ENCODE peak calls at places on chromosome 12, in eight cellular contexts. One of them, this sample, is unnamed.

GRCh38 chr12:120640840-120641833 is 711 bp downstream of the CABP1 start:
- DNase-seq in AG08396: peak
- DNase-seq in D341Med: peak
- DNase-seq in EH: peak
- DNase-seq in T-helper 9 cell: peak
- DNase-seq in psoas muscle: peak
- DNase-seq in activated T-helper 9 cell treated with anti-CD3 and anti-CD28 coated beads, Interleukin-2, amount 50 U/mL, for 16 hours: peak
- DNase-seq in stimulated activated CD4-positive, alpha-beta T cell treated with anti-CD3 and anti-CD28 coated beads, Interleukin-1b, Interleukin-23, amount 100 ng/mL, for 1 hour: no peak
- DNase-seq in this sample: peak

GRCh38 chr12:110100315-110100970 is 23.7 kb upstream of the IFT81 start:
- DNase-seq in AG08396: peak
- DNase-seq in D341Med: peak
- DNase-seq in EH: peak
- DNase-seq in T-helper 9 cell: peak
- DNase-seq in psoas muscle: peak
- DNase-seq in activated T-helper 9 cell treated with anti-CD3 and anti-CD28 coated beads, Interleukin-2, amount 50 U/mL, for 16 hours: peak
- DNase-seq in stimulated activated CD4-positive, alpha-beta T cell treated with anti-CD3 and anti-CD28 coated beads, Interleukin-1b, Interleukin-23, amount 100 ng/mL, for 1 hour: peak
- DNase-seq in this sample: peak

GRCh38 chr12:26434299-26434915 is 239.0 kb downstream of the SSPN start:
- DNase-seq in AG08396: peak
- DNase-seq in D341Med: peak
- DNase-seq in EH: peak
- DNase-seq in T-helper 9 cell: no peak
- DNase-seq in psoas muscle: no peak
- DNase-seq in activated T-helper 9 cell treated with anti-CD3 and anti-CD28 coated beads, Interleukin-2, amount 50 U/mL, for 16 hours: no peak
- DNase-seq in stimulated activated CD4-positive, alpha-beta T cell treated with anti-CD3 and anti-CD28 coated beads, Interleukin-1b, Interleukin-23, amount 100 ng/mL, for 1 hour: no peak
- DNase-seq in this sample: peak

GRCh38 chr12:99004799-99005474 is 359.8 kb downstream of the APAF1 start:
- DNase-seq in AG08396: no peak
- DNase-seq in D341Med: no peak
- DNase-seq in EH: no peak
- DNase-seq in T-helper 9 cell: no peak
- DNase-seq in psoas muscle: no peak
- DNase-seq in activated T-helper 9 cell treated with anti-CD3 and anti-CD28 coated beads, Interleukin-2, amount 50 U/mL, for 16 hours: no peak
- DNase-seq in stimulated activated CD4-positive, alpha-beta T cell treated with anti-CD3 and anti-CD28 coated beads, Interleukin-1b, Interleukin-23, amount 100 ng/mL, for 1 hour: no peak
- DNase-seq in this sample: no peak

GRCh38 chr12:2688381-2688881 is 106.3 kb upstream of the FKBP4 start:
- DNase-seq in AG08396: no peak
- DNase-seq in D341Med: no peak
- DNase-seq in EH: no peak
- DNase-seq in T-helper 9 cell: no peak
- DNase-seq in psoas muscle: no peak
- DNase-seq in activated T-helper 9 cell treated with anti-CD3 and anti-CD28 coated beads, Interleukin-2, amount 50 U/mL, for 16 hours: no peak
- DNase-seq in stimulated activated CD4-positive, alpha-beta T cell treated with anti-CD3 and anti-CD28 coated beads, Interleukin-1b, Interleukin-23, amount 100 ng/mL, for 1 hour: no peak
- DNase-seq in this sample: no peak

GRCh38 chr12:40762072-40762471 is 69.8 kb downstream of the CNTN1 start:
- DNase-seq in AG08396: no peak
- DNase-seq in D341Med: no peak
- DNase-seq in EH: no peak
- DNase-seq in T-helper 9 cell: no peak
- DNase-seq in psoas muscle: no peak
- DNase-seq in activated T-helper 9 cell treated with anti-CD3 and anti-CD28 coated beads, Interleukin-2, amount 50 U/mL, for 16 hours: no peak
- DNase-seq in stimulated activated CD4-positive, alpha-beta T cell treated with anti-CD3 and anti-CD28 coated beads, Interleukin-1b, Interleukin-23, amount 100 ng/mL, for 1 hour: no peak
- DNase-seq in this sample: no peak

GRCh38 chr12:12456637-12457036 is 99.8 kb downstream of the BORCS5 start:
- DNase-seq in AG08396: no peak
- DNase-seq in D341Med: no peak
- DNase-seq in EH: no peak
- DNase-seq in T-helper 9 cell: no peak
- DNase-seq in psoas muscle: no peak
- DNase-seq in activated T-helper 9 cell treated with anti-CD3 and anti-CD28 coated beads, Interleukin-2, amount 50 U/mL, for 16 hours: no peak
- DNase-seq in stimulated activated CD4-positive, alpha-beta T cell treated with anti-CD3 and anti-CD28 coated beads, Interleukin-1b, Interleukin-23, amount 100 ng/mL, for 1 hour: no peak
- DNase-seq in this sample: no peak

GRCh38 chr12:48028541-48029400 is 24.5 kb upstream of the COL2A1 start:
- DNase-seq in AG08396: no peak
- DNase-seq in D341Med: no peak
- DNase-seq in EH: no peak
- DNase-seq in T-helper 9 cell: no peak
- DNase-seq in psoas muscle: no peak
- DNase-seq in activated T-helper 9 cell treated with anti-CD3 and anti-CD28 coated beads, Interleukin-2, amount 50 U/mL, for 16 hours: no peak
- DNase-seq in stimulated activated CD4-positive, alpha-beta T cell treated with anti-CD3 and anti-CD28 coated beads, Interleukin-1b, Interleukin-23, amount 100 ng/mL, for 1 hour: no peak
- DNase-seq in this sample: peak

GRCh38 chr12:69569236-69569635 is 16.0 kb upstream of the CCT2 start:
- DNase-seq in AG08396: no peak
- DNase-seq in D341Med: no peak
- DNase-seq in EH: peak
- DNase-seq in T-helper 9 cell: no peak
- DNase-seq in psoas muscle: no peak
- DNase-seq in activated T-helper 9 cell treated with anti-CD3 and anti-CD28 coated beads, Interleukin-2, amount 50 U/mL, for 16 hours: no peak
- DNase-seq in stimulated activated CD4-positive, alpha-beta T cell treated with anti-CD3 and anti-CD28 coated beads, Interleukin-1b, Interleukin-23, amount 100 ng/mL, for 1 hour: no peak
- DNase-seq in this sample: peak

GRCh38 chr12:3229577-3229976 is 152.4 kb downstream of the TSPAN9 start:
- DNase-seq in AG08396: no peak
- DNase-seq in D341Med: no peak
- DNase-seq in EH: no peak
- DNase-seq in T-helper 9 cell: no peak
- DNase-seq in psoas muscle: no peak
- DNase-seq in activated T-helper 9 cell treated with anti-CD3 and anti-CD28 coated beads, Interleukin-2, amount 50 U/mL, for 16 hours: no peak
- DNase-seq in stimulated activated CD4-positive, alpha-beta T cell treated with anti-CD3 and anti-CD28 coated beads, Interleukin-1b, Interleukin-23, amount 100 ng/mL, for 1 hour: no peak
- DNase-seq in this sample: no peak

GRCh38 chr12:52247622-52248540 is 14.8 kb downstream of the KRT7 start:
- DNase-seq in AG08396: no peak
- DNase-seq in D341Med: no peak
- DNase-seq in EH: no peak
- DNase-seq in T-helper 9 cell: no peak
- DNase-seq in psoas muscle: no peak
- DNase-seq in activated T-helper 9 cell treated with anti-CD3 and anti-CD28 coated beads, Interleukin-2, amount 50 U/mL, for 16 hours: no peak
- DNase-seq in stimulated activated CD4-positive, alpha-beta T cell treated with anti-CD3 and anti-CD28 coated beads, Interleukin-1b, Interleukin-23, amount 100 ng/mL, for 1 hour: no peak
- DNase-seq in this sample: no peak

GRCh38 chr12:30980886-30981662 is 54.5 kb downstream of the TSPAN11 start:
- DNase-seq in AG08396: no peak
- DNase-seq in D341Med: no peak
- DNase-seq in EH: no peak
- DNase-seq in T-helper 9 cell: no peak
- DNase-seq in psoas muscle: no peak
- DNase-seq in activated T-helper 9 cell treated with anti-CD3 and anti-CD28 coated beads, Interleukin-2, amount 50 U/mL, for 16 hours: no peak
- DNase-seq in stimulated activated CD4-positive, alpha-beta T cell treated with anti-CD3 and anti-CD28 coated beads, Interleukin-1b, Interleukin-23, amount 100 ng/mL, for 1 hour: no peak
- DNase-seq in this sample: no peak

GRCh38 chr12:96578526-96579125 is 89.2 kb downstream of the CFAP54 start:
- DNase-seq in AG08396: peak
- DNase-seq in D341Med: peak
- DNase-seq in EH: peak
- DNase-seq in T-helper 9 cell: no peak
- DNase-seq in psoas muscle: no peak
- DNase-seq in activated T-helper 9 cell treated with anti-CD3 and anti-CD28 coated beads, Interleukin-2, amount 50 U/mL, for 16 hours: no peak
- DNase-seq in stimulated activated CD4-positive, alpha-beta T cell treated with anti-CD3 and anti-CD28 coated beads, Interleukin-1b, Interleukin-23, amount 100 ng/mL, for 1 hour: no peak
- DNase-seq in this sample: peak

GRCh38 chr12:100199023-100199346 is 1.6 kb upstream of the ACTR6 start:
- DNase-seq in AG08396: no peak
- DNase-seq in D341Med: no peak
- DNase-seq in EH: no peak
- DNase-seq in T-helper 9 cell: no peak
- DNase-seq in psoas muscle: no peak
- DNase-seq in activated T-helper 9 cell treated with anti-CD3 and anti-CD28 coated beads, Interleukin-2, amount 50 U/mL, for 16 hours: no peak
- DNase-seq in stimulated activated CD4-positive, alpha-beta T cell treated with anti-CD3 and anti-CD28 coated beads, Interleukin-1b, Interleukin-23, amount 100 ng/mL, for 1 hour: no peak
- DNase-seq in this sample: no peak